ENCODE peak calls at places on chromosomes 13 and 19, in five cellular contexts. Y, R, T, N and B are unnamed samples.

GRCh38 chr19:33280351-33280921 is 21.9 kb downstream of the CEBPA start:
- DNase-seq in Y (no peak), R (no peak), T (no peak), N (no peak), B (peak; percentile 86)

GRCh38 chr13:110173247-110173818 is 133.6 kb downstream of the COL4A1 start:
- DNase-seq in Y (no peak), R (no peak), T (no peak), N (no peak), B (no peak)

GRCh38 chr19:49129238-49129583 is 9.9 kb downstream of the PPFIA3 start:
- DNase-seq in Y (peak; percentile 80), R (no peak), T (no peak), N (peak; percentile 12), B (no peak)

GRCh38 chr19:10691178-10691881 is 9.9 kb upstream of the QTRT1 start:
- DNase-seq in Y (no peak), R (no peak), T (no peak), N (no peak), B (no peak)

GRCh38 chr13:42218576-42218975 is 53.4 kb upstream of the AKAP11 start:
- DNase-seq in Y (no peak), R (no peak), T (no peak), N (no peak), B (no peak)

GRCh38 chr19:19964416-19964815 is 63.7 kb downstream of the ZNF93 start:
- DNase-seq in Y (no peak), R (no peak), T (no peak), N (no peak), B (no peak)

GRCh38 chr13:88097541-88097940 is 426.4 kb downstream of the SLITRK5 start:
- DNase-seq in Y (no peak), R (no peak), T (no peak), N (no peak), B (no peak)

GRCh38 chr13:106570354-106570822 is 2.5 kb upstream of the ARGLU1 start:
- DNase-seq in Y (peak; percentile 59), R (peak; percentile 92), T (no peak), N (peak; percentile 32), B (no peak)

GRCh38 chr19:19406878-19407639 is 1.6 kb downstream of the GATAD2A start:
- DNase-seq in Y (no peak), R (no peak), T (peak; percentile 42), N (no peak), B (no peak)

GRCh38 chr13:36673838-36674326 is at the start of gene SERTM1:
- DNase-seq in Y (no peak), R (no peak), T (no peak), N (peak; percentile 82), B (no peak)

GRCh38 chr19:8204961-8205360 is 4.2 kb upstream of the CERS4 start:
- DNase-seq in Y (no peak), R (no peak), T (no peak), N (no peak), B (no peak)

GRCh38 chr19:18117692-18118378 is 20.3 kb downstream of the MAST3 start:
- DNase-seq in Y (peak; percentile 98), R (peak; percentile 39), T (peak; percentile 71), N (peak; percentile 99), B (no peak)

GRCh38 chr19:53960187-53960586 is 2.5 kb upstream of the CACNG8 start:
- DNase-seq in Y (no peak), R (no peak), T (no peak), N (peak; percentile 47), B (no peak)

GRCh38 chr19:55173717-55174409 is 6.2 kb downstream of the SYT5 start:
- DNase-seq in Y (peak; percentile 90), R (peak; percentile 75), T (peak; percentile 39), N (peak; percentile 74), B (no peak)

GRCh38 chr19:2944403-2944774 is 382 bp downstream of the ZNF77 start:
- DNase-seq in Y (no peak), R (no peak), T (no peak), N (no peak), B (no peak)

GRCh38 chr19:14632286-14632685 is 42.4 kb downstream of the ADGRE3 start:
- DNase-seq in Y (peak; percentile 91), R (peak; percentile 75), T (peak; percentile 32), N (peak; percentile 37), B (peak; percentile 40)

GRCh38 chr19:31211088-31211487 is 138.1 kb downstream of the TSHZ3 start:
- DNase-seq in Y (no peak), R (no peak), T (no peak), N (no peak), B (no peak)

GRCh38 chr13:73366241-73366640 is 307.4 kb downstream of the KLF5 start:
- DNase-seq in Y (no peak), R (no peak), T (no peak), N (no peak), B (no peak)

GRCh38 chr19:29606420-29606747 is 301 bp downstream of the POP4 start:
- DNase-seq in Y (peak; percentile 70), R (no peak), T (no peak), N (no peak), B (no peak)

GRCh38 chr19:12681074-12681987 is at the start of gene DHPS:
- DNase-seq in Y (peak; percentile 86), R (peak; percentile 98), T (peak; percentile 95), N (peak; percentile 90), B (peak; percentile 95)

GRCh38 chr13:41386206-41386605 is 71.1 kb upstream of the RGCC start:
- DNase-seq in Y (no peak), R (no peak), T (no peak), N (no peak), B (no peak)

GRCh38 chr19:53580871-53581835 is 43.2 kb downstream of the ZNF331 start:
- DNase-seq in Y (no peak), R (no peak), T (no peak), N (no peak), B (no peak)

DNA sequence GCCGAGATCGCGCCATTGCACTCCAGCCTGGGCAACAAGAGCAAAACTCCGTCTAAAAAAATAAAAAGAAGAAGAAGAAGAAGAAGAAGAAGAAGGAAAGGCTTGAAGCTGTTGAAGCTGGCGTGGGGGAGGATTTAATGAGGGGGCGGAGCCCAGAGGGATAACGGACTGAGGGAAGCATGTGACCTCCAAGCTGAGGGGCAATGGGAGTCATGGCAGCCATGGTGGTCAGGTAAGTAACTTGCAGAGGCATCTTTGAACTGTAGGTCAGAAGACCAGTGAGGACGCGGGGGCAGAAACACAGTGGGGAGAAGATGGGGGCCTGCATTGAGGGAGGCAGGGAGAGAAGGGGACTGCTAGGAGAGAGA is 13.3 kb downstream of the TMEM160 start:
- DNase-seq in Y (peak; percentile 72), R (no peak), T (no peak), N (peak; percentile 38), B (no peak)
- TF ChIP-seq ZBTB33 in Y (no peak), R (no peak), T (no peak), N (no peak), B (no peak)

GRCh38 chr19:57637379-57637778 is 4.4 kb downstream of the ZNF211 start:
- DNase-seq in Y (no peak), R (no peak), T (no peak), N (no peak), B (no peak)
- TF ChIP-seq ZBTB33 in Y (no peak), R (no peak), T (no peak), N (no peak), B (no peak)

DNA sequence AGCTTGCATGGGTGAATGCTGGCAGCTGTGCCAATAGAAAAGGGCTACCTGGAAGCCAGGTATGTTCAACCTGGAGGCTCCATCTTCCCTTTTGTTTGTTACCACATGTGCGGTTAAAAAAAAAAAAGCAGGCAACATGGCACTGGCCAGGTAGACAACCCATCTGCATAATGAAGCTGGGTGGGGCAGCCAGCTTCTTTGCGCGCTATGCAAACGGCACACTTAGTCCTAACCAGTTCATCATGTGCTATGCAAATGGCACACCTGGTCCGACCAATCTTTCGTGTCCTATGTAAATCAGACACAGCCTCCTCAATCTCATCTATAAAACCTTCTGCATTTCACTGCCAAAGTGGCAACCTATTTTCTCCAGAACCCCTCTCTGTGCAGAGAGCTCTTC is 11.3 kb upstream of the IGSF23 start:
- DNase-seq in Y (no peak), R (no peak), T (no peak), N (no peak), B (no peak)
- TF ChIP-seq ZBTB33 in Y (no peak), R (no peak), T (no peak), N (no peak), B (no peak)

GRCh38 chr19:41221514-41222205 is 2.6 kb downstream of the AXL start:
- DNase-seq in Y (no peak), R (no peak), T (no peak), N (no peak), B (no peak)

GRCh38 chr19:41222240-41222639 is 3.2 kb downstream of the AXL start:
- DNase-seq in Y (no peak), R (no peak), T (no peak), N (no peak), B (no peak)

GRCh38 chr19:41218615-41219507 is at the start of gene AXL:
- DNase-seq in Y (peak; percentile 42), R (peak; percentile 38), T (peak; percentile 25), N (peak; percentile 43), B (no peak)

GRCh38 chr19:41218249-41218614 is 791 bp upstream of the AXL start:
- DNase-seq in Y (no peak), R (no peak), T (no peak), N (no peak), B (no peak)

DNA sequence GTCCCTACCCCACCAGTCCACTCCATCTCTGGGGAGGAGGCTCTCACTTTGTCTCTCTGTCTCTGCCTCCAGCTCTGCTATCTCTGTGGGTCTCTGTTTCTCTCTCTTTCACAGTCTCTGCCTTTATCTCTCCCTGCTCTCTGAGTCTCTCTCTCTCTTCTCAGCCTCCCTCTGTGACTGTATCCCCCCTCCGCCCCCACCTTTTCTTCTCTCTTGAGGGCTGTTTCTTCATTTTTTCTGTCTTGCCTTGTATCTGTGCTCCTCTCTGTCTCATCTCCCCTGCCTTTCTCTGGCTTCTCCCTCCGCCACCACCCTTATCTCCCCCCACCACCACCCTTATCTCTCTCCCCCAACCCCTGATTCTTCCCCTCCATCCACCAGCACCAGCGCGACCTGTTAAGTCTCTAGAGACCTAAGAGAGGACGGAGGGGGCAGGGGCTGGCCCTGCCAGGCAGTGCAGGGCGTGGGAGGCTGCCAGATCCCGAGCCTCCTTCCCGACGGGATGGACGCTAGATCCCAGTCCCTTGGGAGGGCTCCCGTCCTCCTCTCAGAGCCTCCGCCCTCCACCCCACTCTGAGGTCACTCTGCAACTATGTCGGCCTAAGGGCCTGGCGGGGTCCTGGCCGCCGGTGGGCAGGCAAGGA is 1.0 kb downstream of the AXL start:
- DNase-seq in Y (peak; percentile 68), R (no peak), T (no peak), N (no peak), B (no peak)
- TF ChIP-seq ZBTB33 in Y (no peak), R (no peak), T (no peak), N (no peak), B (no peak)

GRCh38 chr13:20616059-20616797 is 49.3 kb downstream of the IFT88 start:
- DNase-seq in Y (no peak), R (no peak), T (no peak), N (no peak), B (no peak)
- TF ChIP-seq ZBTB33 in Y (no peak), R (no peak), T (no peak), N (no peak), B (no peak)